ENCODE peak calls at places on chromosomes 7 and 10, in eight cellular contexts. M is ovary, O is fibroblast of lung, C is aorta, Q is cardiac muscle cell, I is PC-9, Y is lung, E is neuronal stem cell. P is an unnamed sample.

GRCh38 chr7:141333459-141333858 is 217.8 kb upstream of the AGK start:
- DNase-seq in O (no peak), E (peak; percentile 42), I (no peak), Y (no peak), M (no peak), Q (no peak), C (no peak), P (no peak)

GRCh38 chr10:27893320-27894014 is 105.4 kb downstream of the ODAD2 start:
- DNase-seq in I (no peak), Q (no peak), M (no peak), Y (no peak), E (no peak), C (no peak), O (peak; percentile 80), P (peak; percentile 14)

GRCh38 chr7:102146122-102146521 is 140.5 kb upstream of the SH2B2 start:
- DNase-seq in E (no peak), O (no peak), I (no peak), Q (no peak), M (no peak), C (no peak), Y (no peak), P (no peak)

GRCh38 chr10:78540355-78541076 is 506.9 kb downstream of the RPS24 start:
- DNase-seq in C (no peak), Q (no peak), I (no peak), Y (no peak), M (no peak), O (peak; percentile 55), E (no peak), P (no peak)

GRCh38 chr7:111529507-111530355 is 32.6 kb downstream of the IMMP2L start:
- DNase-seq in I (no peak), Y (no peak), O (peak; percentile 10), C (no peak), M (no peak), E (no peak), Q (peak; percentile 14), P (no peak)

GRCh38 chr10:21055339-21056135 is 158.4 kb upstream of the NEBL start:
- DNase-seq in E (no peak), Q (no peak), C (no peak), Y (no peak), I (no peak), O (no peak), M (no peak), P (no peak)

GRCh38 chr7:46930336-46930735 is 651.6 kb downstream of the TNS3 start:
- DNase-seq in M (no peak), I (peak; percentile 63), Y (no peak), E (no peak), O (peak; percentile 96), C (no peak), Q (peak; percentile 90), P (peak; percentile 88)

GRCh38 chr10:62045765-62046521 is 144.4 kb downstream of the ARID5B start:
- DNase-seq in Y (no peak), Q (peak; percentile 93), C (no peak), I (no peak), E (peak; percentile 24), M (no peak), O (peak; percentile 97), P (no peak)

GRCh38 chr7:155210386-155210785 is 87.3 kb upstream of the INSIG1 start:
- DNase-seq in C (peak; percentile 72), Y (no peak), M (no peak), Q (no peak), I (peak; percentile 64), O (no peak), E (no peak), P (no peak)

GRCh38 chr7:13037216-13037615 is 349.8 kb downstream of the ARL4A start:
- DNase-seq in O (peak; percentile 41), M (no peak), Q (no peak), I (no peak), E (no peak), Y (no peak), C (no peak), P (no peak)

GRCh38 chr7:27994639-27995038 is 186.0 kb downstream of the JAZF1 start:
- DNase-seq in M (no peak), O (peak; percentile 47), Y (no peak), Q (peak; percentile 16), I (no peak), C (no peak), E (no peak), P (no peak)

GRCh38 chr7:27576360-27576944 is 86.2 kb downstream of the HIBADH start:
- DNase-seq in E (peak; percentile 27), C (no peak), Q (peak; percentile 63), O (peak; percentile 27), M (no peak), I (no peak), Y (no peak), P (no peak)

GRCh38 chr10:30862486-30862885 is 169.2 kb downstream of the ZNF438 start:
- DNase-seq in I (no peak), Y (no peak), C (no peak), M (no peak), E (no peak), Q (peak; percentile 91), O (peak; percentile 76), P (no peak)

GRCh38 chr10:30034433-30035137 is 24.8 kb downstream of the JCAD start:
- DNase-seq in M (no peak), C (no peak), Y (no peak), O (no peak), Q (no peak), E (no peak), I (no peak), P (no peak)

GRCh38 chr10:130254168-130255061 is 118.2 kb downstream of the GLRX3 start:
- DNase-seq in O (no peak), M (no peak), I (no peak), Q (no peak), C (no peak), E (no peak), Y (no peak), P (no peak)

GRCh38 chr7:81407094-81407493 is 362.8 kb downstream of the HGF start:
- DNase-seq in M (no peak), E (no peak), Y (no peak), C (no peak), Q (no peak), O (no peak), I (no peak), P (no peak)

GRCh38 chr7:73876361-73876760 is 15.4 kb downstream of the TMEM270 start:
- DNase-seq in Y (no peak), Q (no peak), M (no peak), C (no peak), E (no peak), O (no peak), I (no peak), P (no peak)

GRCh38 chr7:140403878-140404564 is at the start of gene RAB19:
- DNase-seq in C (no peak), Q (no peak), Y (peak; percentile 60), M (no peak), O (no peak), E (no peak), I (peak; percentile 74), P (no peak)

GRCh38 chr10:97427571-97428179 is 1.7 kb downstream of the PGAM1 start:
- DNase-seq in Q (peak; percentile 52), I (peak; percentile 51), Y (peak; percentile 51), C (no peak), E (peak; percentile 63), M (no peak), O (peak; percentile 65), P (no peak)

GRCh38 chr10:119388849-119389345 is 153.6 kb downstream of the RGS10 start:
- DNase-seq in I (no peak), M (no peak), Y (no peak), C (no peak), E (no peak), O (no peak), Q (no peak), P (no peak)

DNA sequence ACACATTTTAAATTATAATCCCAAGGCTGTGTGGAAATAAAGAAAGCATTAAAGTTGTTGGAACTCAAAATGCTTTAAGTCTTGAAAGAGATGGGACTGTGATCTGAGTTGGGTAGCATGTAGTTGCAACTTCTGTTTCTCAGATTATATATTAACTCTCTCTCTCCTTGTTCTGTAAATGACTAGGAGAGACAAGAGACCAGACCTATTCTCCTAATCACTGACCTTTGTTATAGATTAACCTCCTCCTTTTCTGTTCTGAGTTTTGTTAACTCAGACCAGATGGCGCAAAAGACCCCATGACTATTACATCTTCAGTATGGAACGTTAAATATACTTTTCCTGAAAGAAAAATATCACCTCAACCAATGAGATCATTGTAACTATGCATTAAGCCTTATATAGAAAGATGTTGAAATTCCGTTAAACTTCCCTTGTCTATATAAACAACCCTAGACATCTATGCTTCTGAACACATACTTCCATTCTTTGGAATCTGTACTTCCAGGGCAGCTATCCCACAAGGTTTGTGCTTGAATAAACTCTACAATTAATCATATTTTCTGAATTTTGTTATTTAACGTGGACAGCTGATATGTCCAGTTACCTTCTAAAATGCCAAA is 143.5 kb upstream of the TRIM24 start:
- DNase-seq in M (no peak), O (no peak), E (no peak), Y (no peak), C (no peak), Q (no peak), I (no peak), P (no peak)
- H3K27ac ChIP-seq in M (no peak overlapping the region), O (no peak overlapping the region), E (no peak overlapping the region), Y (no peak overlapping the region), C (no peak overlapping the region), Q (no peak overlapping the region), I (no peak overlapping the region), P (no peak overlapping the region)

GRCh38 chr10:4250497-4250887 is 465.5 kb upstream of the KLF6 start:
- DNase-seq in E (no peak), M (no peak), C (no peak), Y (no peak), I (no peak), O (no peak), Q (no peak), P (no peak)
- H3K27ac ChIP-seq in E (no peak overlapping the region), M (no peak overlapping the region), C (no peak overlapping the region), Y (no peak overlapping the region), I (no peak overlapping the region), O (no peak overlapping the region), Q (no peak overlapping the region), P (peak overlapping the region; percentile 80)

GRCh38 chr7:15099074-15099473 is 196.5 kb upstream of the DGKB start:
- DNase-seq in O (no peak), I (no peak), M (no peak), Q (no peak), E (no peak), C (no peak), Y (no peak), P (no peak)

DNA sequence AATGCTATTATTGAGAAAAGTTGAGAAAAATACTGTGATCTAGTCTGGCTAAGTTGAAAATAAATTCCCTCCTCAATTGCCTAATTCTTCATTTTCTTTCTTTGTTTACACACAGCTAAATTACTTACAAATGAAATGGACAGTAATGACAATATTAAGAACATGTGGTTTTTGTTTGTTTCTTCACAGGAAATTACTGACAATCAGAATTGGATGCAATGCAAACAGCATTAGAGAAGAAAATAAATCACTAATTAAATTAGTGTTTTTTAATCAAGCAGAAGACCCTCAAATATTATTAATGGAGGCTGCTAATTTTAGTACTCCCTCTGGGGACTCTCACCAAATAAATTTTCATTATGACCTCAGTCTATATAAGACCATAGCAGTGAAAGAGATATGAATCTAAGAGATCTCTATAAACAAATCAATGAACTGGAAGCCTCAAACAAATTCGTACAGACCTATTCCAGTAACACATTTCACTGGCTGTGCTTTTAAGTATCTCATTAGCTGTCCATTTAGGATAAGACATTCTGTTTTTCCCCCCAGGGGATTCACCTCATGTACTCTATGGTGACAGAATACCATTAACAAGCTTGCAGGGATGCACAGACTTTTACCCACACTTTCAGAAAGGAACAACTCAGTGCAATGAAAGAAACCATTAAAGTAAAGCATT is 202.0 kb upstream of the DGKB start:
- DNase-seq in I (no peak), C (no peak), Y (no peak), O (no peak), M (no peak), Q (no peak), E (peak; percentile 4), P (no peak)
- H3K27ac ChIP-seq in I (no peak overlapping the region), C (no peak overlapping the region), Y (no peak overlapping the region), O (no peak overlapping the region), M (no peak overlapping the region), Q (no peak overlapping the region), E (no peak overlapping the region), P (no peak overlapping the region)

GRCh38 chr7:29457565-29457971 is 106.1 kb upstream of the PRR15 start:
- DNase-seq in O (peak; percentile 47), I (no peak), Q (peak; percentile 41), C (no peak), M (no peak), Y (no peak), E (no peak), P (no peak)
- H3K27ac ChIP-seq in O (no peak overlapping the region), I (no peak overlapping the region), Q (peak overlapping the region; percentile 81), C (no peak overlapping the region), M (no peak overlapping the region), Y (no peak overlapping the region), E (no peak overlapping the region), P (no peak overlapping the region)

P was measured in epithelial cell of prostate.